ENCODE peak calls at places on chromosome 1, in five cellular contexts. A, S, G, Q and Z are unnamed samples. For H3K36me3, the result is how much of the 10 kb centered on the place peaks cover.

GRCh38 chr1:10649484-10650201 is 146.8 kb downstream of the CASZ1 start:
- DNase-seq in A (peak), S (no peak), G (no peak), Q (no peak), Z (no peak)

GRCh38 chr1:188668083-188668482 is 1809.6 kb downstream of the BRINP3 start:
- DNase-seq in A (peak), S (peak), G (no peak), Q (no peak), Z (no peak)

GRCh38 chr1:35449334-35450008 is 107.7 kb downstream of the KIAA0319L start:
- DNase-seq in A (no peak), S (no peak), G (no peak), Q (peak), Z (peak)

GRCh38 chr1:177181631-177182291 is 11.0 kb downstream of the BRINP2 start:
- DNase-seq in A (peak), S (peak), G (peak), Q (peak), Z (peak)

GRCh38 chr1:42439940-42440339 is 15.9 kb downstream of the ZMYND12 start:
- DNase-seq in A (no peak), S (no peak), G (no peak), Q (peak), Z (no peak)

GRCh38 chr1:30798954-30799491 is 41.4 kb upstream of the LAPTM5 start:
- DNase-seq in A (no peak), S (no peak), G (no peak), Q (no peak), Z (no peak)

GRCh38 chr1:10979483-10979920 is 33.0 kb upstream of the TARDBP start:
- DNase-seq in A (peak), S (no peak), G (no peak), Q (peak), Z (no peak)

GRCh38 chr1:165174485-165174884 is 182.0 kb downstream of the LMX1A start:
- DNase-seq in A (no peak), S (no peak), G (no peak), Q (no peak), Z (no peak)

GRCh38 chr1:24349891-24350290 is 30.7 kb downstream of the GRHL3 start:
- DNase-seq in A (no peak), S (no peak), G (no peak), Q (peak), Z (no peak)

GRCh38 chr1:2875677-2876531 is 74.4 kb upstream of the TTC34 start:
- DNase-seq in A (no peak), S (no peak), G (no peak), Q (no peak), Z (no peak)

DNA sequence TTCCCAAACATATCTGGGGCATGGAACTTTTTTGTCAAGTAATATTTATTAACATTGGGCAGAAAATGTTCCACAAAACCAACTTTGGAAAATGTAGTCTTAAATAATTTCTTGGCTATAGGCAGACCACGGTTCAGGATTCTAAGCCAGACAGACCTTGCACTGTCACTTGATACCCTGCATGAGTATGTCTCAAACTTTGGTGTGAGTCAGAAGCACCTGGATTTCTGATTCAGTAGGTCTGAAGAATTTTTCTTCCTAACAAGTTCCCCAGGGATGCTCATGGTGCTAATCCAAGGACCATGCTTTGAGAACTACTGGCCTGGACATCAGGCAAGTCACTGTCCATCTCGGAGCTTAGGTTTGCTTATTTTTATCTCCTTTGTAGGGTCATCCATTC is 562.0 kb downstream of the PLPP3 start:
- DNase-seq in A (no peak), S (no peak), G (no peak), Q (peak), Z (no peak)
- H3K36me3 ChIP-seq in A (under half), S (under half), G (under half), Q (under half), Z (under half)

GRCh38 chr1:50970927-50971582 is 1.0 kb downstream of the CDKN2C start:
- DNase-seq in A (no peak), S (peak), G (no peak), Q (no peak), Z (no peak)
- H3K4me3 ChIP-seq in A (no peak), S (peak), G (peak), Q (peak), Z (peak)

DNA sequence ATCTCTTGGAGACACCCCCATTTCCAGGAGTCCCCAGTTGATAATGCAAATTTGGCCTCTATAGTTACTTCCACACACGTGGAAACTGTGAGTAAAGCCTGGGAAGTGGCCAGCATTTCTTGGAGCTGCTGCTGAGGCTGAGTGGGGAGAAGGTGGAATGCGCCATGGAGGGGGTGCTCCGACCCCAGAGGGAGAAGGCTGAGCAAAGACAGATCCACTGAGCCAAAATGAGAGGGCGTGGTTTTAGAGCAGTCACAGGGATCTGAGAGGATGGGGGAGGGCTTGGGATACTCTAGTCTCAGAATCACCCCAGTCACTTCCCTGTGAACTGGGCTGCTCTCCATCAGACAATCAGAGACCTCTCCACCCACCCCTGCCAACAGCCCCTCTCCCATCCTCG is 38.7 kb downstream of the TRIM62 start:
- DNase-seq in A (no peak), S (no peak), G (no peak), Q (peak), Z (peak)
- H3K4me2 ChIP-seq in A (no peak), S (no peak), G (no peak), Q (peak), Z (no peak)

GRCh38 chr1:44757420-44757819 is 17.8 kb downstream of the KIF2C start:
- DNase-seq in A (no peak), S (peak), G (no peak), Q (no peak), Z (no peak)
- H3K36me3 ChIP-seq in A (under half), S (half or more), G (half or more), Q (under half), Z (under half)

DNA sequence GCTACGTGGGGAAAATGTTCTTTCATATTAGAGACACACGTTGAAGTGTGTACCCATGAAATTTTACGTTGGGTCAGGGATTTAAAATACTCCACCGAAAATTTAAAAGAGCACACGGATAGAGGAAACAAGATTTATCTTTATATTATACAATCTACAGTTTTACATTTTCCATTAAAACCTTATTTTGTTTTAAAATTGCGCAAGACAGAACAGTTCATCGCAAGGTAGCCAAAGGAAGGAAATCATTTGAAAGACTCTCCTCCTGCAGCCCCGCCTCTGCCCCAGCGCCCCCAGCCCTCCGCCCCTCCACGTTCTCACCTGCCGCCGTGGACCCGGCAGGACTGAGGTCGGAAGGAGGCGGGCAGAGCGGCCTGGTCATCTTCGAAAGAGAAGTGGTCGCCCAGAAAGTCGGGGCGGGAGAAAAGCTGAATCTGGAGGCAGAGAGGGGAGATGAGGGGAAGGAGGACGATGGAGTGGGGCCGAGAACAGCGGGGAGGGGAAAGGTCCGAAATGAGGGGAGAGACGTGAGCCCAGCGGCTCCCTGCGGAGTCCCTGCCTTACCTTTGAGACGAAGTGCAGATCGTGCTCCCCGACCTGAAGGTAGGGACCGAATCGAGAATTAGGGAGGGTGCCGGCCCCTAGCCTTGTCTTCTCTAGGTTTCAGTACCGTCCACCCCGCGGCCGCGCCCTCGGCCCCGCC is 18.0 kb downstream of the CRYBG2 start:
- DNase-seq in A (peak), S (no peak), G (no peak), Q (no peak), Z (no peak)
- H3K4me3 ChIP-seq in A (peak), S (peak), G (peak), Q (peak), Z (peak)

GRCh38 chr1:161473363-161473762 is 31.9 kb upstream of the FCGR2A start:
- DNase-seq in A (peak), S (peak), G (peak), Q (no peak), Z (peak)
- H3K4me2 ChIP-seq in A (peak), S (peak), G (peak), Q (peak), Z (peak)